ENCODE peak calls at places on chromosomes 13 and 19, in eight cellular contexts. One of them, this sample, is unnamed.

GRCh38 chr19:32129141-32129540 is 216.3 kb upstream of the ZNF507 start:
- DNase-seq in cardiac fibroblast: no peak
- DNase-seq in cardiac muscle cell: no peak
- DNase-seq in heart left ventricle: no peak
- DNase-seq in GM13976: no peak
- DNase-seq in omental fat pad: no peak
- DNase-seq in progenitor cell of endocrine pancreas: no peak
- DNase-seq in PC-3: no peak
- DNase-seq in this sample: no peak

GRCh38 chr19:359653-359925 is 15.0 kb upstream of the MIER2 start:
- DNase-seq in cardiac muscle cell: no peak
- DNase-seq in progenitor cell of endocrine pancreas: no peak
- DNase-seq in PC-3: no peak
- DNase-seq in cardiac fibroblast: no peak
- DNase-seq in GM13976: no peak
- DNase-seq in heart left ventricle: peak
- DNase-seq in omental fat pad: no peak
- DNase-seq in this sample: no peak

GRCh38 chr13:84980571-84980970 is 818.6 kb downstream of the SLITRK6 start:
- DNase-seq in omental fat pad: no peak
- DNase-seq in cardiac fibroblast: no peak
- DNase-seq in GM13976: no peak
- DNase-seq in cardiac muscle cell: no peak
- DNase-seq in PC-3: no peak
- DNase-seq in heart left ventricle: no peak
- DNase-seq in progenitor cell of endocrine pancreas: no peak
- DNase-seq in this sample: no peak

GRCh38 chr13:45133396-45134118 is 13.2 kb downstream of the GTF2F2 start:
- DNase-seq in progenitor cell of endocrine pancreas: no peak
- DNase-seq in cardiac muscle cell: peak
- DNase-seq in omental fat pad: no peak
- DNase-seq in PC-3: no peak
- DNase-seq in GM13976: no peak
- DNase-seq in cardiac fibroblast: no peak
- DNase-seq in heart left ventricle: no peak
- DNase-seq in this sample: no peak

GRCh38 chr13:98890920-98891319 is 86.9 kb downstream of the DOCK9 start:
- DNase-seq in progenitor cell of endocrine pancreas: no peak
- DNase-seq in cardiac muscle cell: no peak
- DNase-seq in GM13976: no peak
- DNase-seq in omental fat pad: no peak
- DNase-seq in heart left ventricle: no peak
- DNase-seq in PC-3: no peak
- DNase-seq in cardiac fibroblast: no peak
- DNase-seq in this sample: no peak

GRCh38 chr19:56105090-56105701 is 15.9 kb downstream of the ZNF787 start:
- DNase-seq in GM13976: peak
- DNase-seq in cardiac fibroblast: peak
- DNase-seq in progenitor cell of endocrine pancreas: peak
- DNase-seq in omental fat pad: peak
- DNase-seq in cardiac muscle cell: peak
- DNase-seq in heart left ventricle: no peak
- DNase-seq in PC-3: peak
- DNase-seq in this sample: no peak

GRCh38 chr19:29714953-29715694 is at the start of gene C19orf12:
- DNase-seq in omental fat pad: no peak
- DNase-seq in heart left ventricle: peak
- DNase-seq in cardiac muscle cell: peak
- DNase-seq in cardiac fibroblast: peak
- DNase-seq in progenitor cell of endocrine pancreas: peak
- DNase-seq in PC-3: peak
- DNase-seq in GM13976: peak
- DNase-seq in this sample: peak

GRCh38 chr19:13938361-13939027 is at the start of gene PODNL1:
- DNase-seq in cardiac fibroblast: peak
- DNase-seq in omental fat pad: no peak
- DNase-seq in progenitor cell of endocrine pancreas: no peak
- DNase-seq in PC-3: no peak
- DNase-seq in cardiac muscle cell: peak
- DNase-seq in GM13976: no peak
- DNase-seq in heart left ventricle: no peak
- DNase-seq in this sample: no peak

GRCh38 chr19:18298601-18299000 is 17.2 kb upstream of the JUND start:
- DNase-seq in PC-3: no peak
- DNase-seq in GM13976: no peak
- DNase-seq in heart left ventricle: no peak
- DNase-seq in cardiac fibroblast: no peak
- DNase-seq in omental fat pad: no peak
- DNase-seq in cardiac muscle cell: no peak
- DNase-seq in progenitor cell of endocrine pancreas: no peak
- DNase-seq in this sample: no peak

GRCh38 chr13:101231751-101232428 is 184.4 kb downstream of the NALCN start:
- DNase-seq in GM13976: no peak
- DNase-seq in cardiac muscle cell: no peak
- DNase-seq in progenitor cell of endocrine pancreas: no peak
- DNase-seq in omental fat pad: no peak
- DNase-seq in cardiac fibroblast: peak
- DNase-seq in PC-3: no peak
- DNase-seq in heart left ventricle: no peak
- DNase-seq in this sample: no peak

GRCh38 chr13:30234763-30235162 is 72.6 kb downstream of the KATNAL1 start:
- DNase-seq in cardiac fibroblast: peak
- DNase-seq in GM13976: no peak
- DNase-seq in cardiac muscle cell: peak
- DNase-seq in progenitor cell of endocrine pancreas: no peak
- DNase-seq in omental fat pad: no peak
- DNase-seq in PC-3: no peak
- DNase-seq in heart left ventricle: no peak
- DNase-seq in this sample: no peak

GRCh38 chr13:20566917-20567755 is at the start of gene IFT88:
- DNase-seq in GM13976: peak
- DNase-seq in heart left ventricle: peak
- DNase-seq in PC-3: peak
- DNase-seq in cardiac muscle cell: peak
- DNase-seq in omental fat pad: peak
- DNase-seq in progenitor cell of endocrine pancreas: peak
- DNase-seq in cardiac fibroblast: peak
- DNase-seq in this sample: peak

GRCh38 chr13:51148223-51148951 is 37.3 kb upstream of the C13orf42 start:
- DNase-seq in GM13976: no peak
- DNase-seq in cardiac fibroblast: no peak
- DNase-seq in progenitor cell of endocrine pancreas: no peak
- DNase-seq in omental fat pad: no peak
- DNase-seq in PC-3: no peak
- DNase-seq in heart left ventricle: no peak
- DNase-seq in cardiac muscle cell: peak
- DNase-seq in this sample: no peak

GRCh38 chr19:1073063-1073955 is 6.3 kb downstream of the ARHGAP45 start:
- DNase-seq in GM13976: no peak
- DNase-seq in progenitor cell of endocrine pancreas: no peak
- DNase-seq in cardiac muscle cell: no peak
- DNase-seq in cardiac fibroblast: no peak
- DNase-seq in omental fat pad: no peak
- DNase-seq in PC-3: no peak
- DNase-seq in heart left ventricle: peak
- DNase-seq in this sample: no peak

GRCh38 chr19:45468159-45468651 is 409 bp downstream of the FOSB start:
- DNase-seq in cardiac muscle cell: peak
- DNase-seq in heart left ventricle: no peak
- DNase-seq in omental fat pad: no peak
- DNase-seq in PC-3: no peak
- DNase-seq in GM13976: no peak
- DNase-seq in progenitor cell of endocrine pancreas: no peak
- DNase-seq in cardiac fibroblast: peak
- DNase-seq in this sample: no peak

GRCh38 chr13:95957331-95957730 is 95.9 kb downstream of the UGGT2 start:
- DNase-seq in PC-3: no peak
- DNase-seq in cardiac muscle cell: no peak
- DNase-seq in cardiac fibroblast: no peak
- DNase-seq in GM13976: no peak
- DNase-seq in omental fat pad: no peak
- DNase-seq in heart left ventricle: no peak
- DNase-seq in progenitor cell of endocrine pancreas: no peak
- DNase-seq in this sample: no peak

GRCh38 chr19:35931874-35932202 is 4.3 kb upstream of the LRFN3 start:
- DNase-seq in progenitor cell of endocrine pancreas: no peak
- DNase-seq in cardiac muscle cell: no peak
- DNase-seq in cardiac fibroblast: no peak
- DNase-seq in GM13976: no peak
- DNase-seq in heart left ventricle: no peak
- DNase-seq in omental fat pad: no peak
- DNase-seq in PC-3: no peak
- DNase-seq in this sample: no peak
- TF ChIP-seq CTCF in progenitor cell of endocrine pancreas: no peak
- TF ChIP-seq CTCF in cardiac muscle cell: no peak
- TF ChIP-seq CTCF in cardiac fibroblast: no peak
- TF ChIP-seq CTCF in GM13976: no peak
- TF ChIP-seq CTCF in heart left ventricle: no peak
- TF ChIP-seq CTCF in omental fat pad: no peak
- TF ChIP-seq CTCF in PC-3: no peak
- TF ChIP-seq CTCF in this sample: peak

GRCh38 chr19:7139095-7139494 is 69.6 kb downstream of the ZNF557 start:
- DNase-seq in GM13976: no peak
- DNase-seq in progenitor cell of endocrine pancreas: no peak
- DNase-seq in cardiac muscle cell: no peak
- DNase-seq in omental fat pad: no peak
- DNase-seq in cardiac fibroblast: no peak
- DNase-seq in PC-3: no peak
- DNase-seq in heart left ventricle: no peak
- DNase-seq in this sample: no peak
- TF ChIP-seq CTCF in GM13976: no peak
- TF ChIP-seq CTCF in progenitor cell of endocrine pancreas: no peak
- TF ChIP-seq CTCF in cardiac muscle cell: no peak
- TF ChIP-seq CTCF in omental fat pad: no peak
- TF ChIP-seq CTCF in cardiac fibroblast: no peak
- TF ChIP-seq CTCF in PC-3: no peak
- TF ChIP-seq CTCF in heart left ventricle: no peak
- TF ChIP-seq CTCF in this sample: no peak

GRCh38 chr13:93341517-93341916 is 114.9 kb downstream of the GPC6 start:
- DNase-seq in PC-3: no peak
- DNase-seq in cardiac muscle cell: no peak
- DNase-seq in heart left ventricle: no peak
- DNase-seq in cardiac fibroblast: no peak
- DNase-seq in progenitor cell of endocrine pancreas: no peak
- DNase-seq in omental fat pad: no peak
- DNase-seq in GM13976: no peak
- DNase-seq in this sample: no peak
- TF ChIP-seq CTCF in PC-3: no peak
- TF ChIP-seq CTCF in cardiac muscle cell: no peak
- TF ChIP-seq CTCF in heart left ventricle: no peak
- TF ChIP-seq CTCF in cardiac fibroblast: no peak
- TF ChIP-seq CTCF in progenitor cell of endocrine pancreas: no peak
- TF ChIP-seq CTCF in omental fat pad: no peak
- TF ChIP-seq CTCF in GM13976: no peak
- TF ChIP-seq CTCF in this sample: no peak

DNA sequence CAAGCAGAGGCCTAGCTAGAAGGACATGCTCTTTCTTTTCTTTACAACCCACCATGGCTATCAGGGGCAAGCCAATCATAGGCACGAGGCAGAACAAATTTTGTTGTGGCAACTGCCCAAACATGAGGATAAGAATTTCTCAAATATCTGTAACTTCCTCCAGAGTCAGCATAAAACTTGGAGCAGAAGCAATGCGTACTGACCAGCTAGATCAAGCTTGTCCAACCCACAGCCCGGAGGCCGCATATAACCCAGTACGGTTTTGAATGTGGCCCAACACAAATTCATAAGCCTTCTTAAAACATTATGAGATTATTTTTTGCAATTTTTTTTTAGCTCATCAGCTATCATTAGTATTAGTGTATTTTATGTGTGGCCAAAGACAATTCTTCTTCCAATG is 87.0 kb upstream of the SOX21 start:
- DNase-seq in PC-3: no peak
- DNase-seq in heart left ventricle: no peak
- DNase-seq in GM13976: no peak
- DNase-seq in cardiac muscle cell: peak
- DNase-seq in omental fat pad: no peak
- DNase-seq in cardiac fibroblast: no peak
- DNase-seq in progenitor cell of endocrine pancreas: no peak
- DNase-seq in this sample: no peak
- TF ChIP-seq CTCF in PC-3: no peak
- TF ChIP-seq CTCF in heart left ventricle: no peak
- TF ChIP-seq CTCF in GM13976: no peak
- TF ChIP-seq CTCF in cardiac muscle cell: no peak
- TF ChIP-seq CTCF in omental fat pad: no peak
- TF ChIP-seq CTCF in cardiac fibroblast: no peak
- TF ChIP-seq CTCF in progenitor cell of endocrine pancreas: no peak
- TF ChIP-seq CTCF in this sample: no peak

GRCh38 chr19:41545547-41545946 is 30.4 kb upstream of the CEACAM21 start:
- DNase-seq in cardiac muscle cell: no peak
- DNase-seq in omental fat pad: no peak
- DNase-seq in GM13976: no peak
- DNase-seq in cardiac fibroblast: no peak
- DNase-seq in heart left ventricle: no peak
- DNase-seq in progenitor cell of endocrine pancreas: no peak
- DNase-seq in PC-3: no peak
- DNase-seq in this sample: no peak

GRCh38 chr19:41540041-41540695 is 35.8 kb upstream of the CEACAM21 start:
- DNase-seq in PC-3: no peak
- DNase-seq in omental fat pad: no peak
- DNase-seq in cardiac muscle cell: peak
- DNase-seq in cardiac fibroblast: no peak
- DNase-seq in progenitor cell of endocrine pancreas: no peak
- DNase-seq in heart left ventricle: no peak
- DNase-seq in GM13976: no peak
- DNase-seq in this sample: no peak

GRCh38 chr19:41543582-41543981 is 32.4 kb upstream of the CEACAM21 start:
- DNase-seq in PC-3: no peak
- DNase-seq in progenitor cell of endocrine pancreas: no peak
- DNase-seq in GM13976: no peak
- DNase-seq in heart left ventricle: no peak
- DNase-seq in omental fat pad: no peak
- DNase-seq in cardiac fibroblast: no peak
- DNase-seq in cardiac muscle cell: no peak
- DNase-seq in this sample: no peak

GRCh38 chr19:41542622-41543021 is 33.3 kb upstream of the CEACAM21 start:
- DNase-seq in cardiac muscle cell: no peak
- DNase-seq in omental fat pad: no peak
- DNase-seq in PC-3: no peak
- DNase-seq in GM13976: no peak
- DNase-seq in progenitor cell of endocrine pancreas: no peak
- DNase-seq in heart left ventricle: no peak
- DNase-seq in cardiac fibroblast: no peak
- DNase-seq in this sample: no peak

DNA sequence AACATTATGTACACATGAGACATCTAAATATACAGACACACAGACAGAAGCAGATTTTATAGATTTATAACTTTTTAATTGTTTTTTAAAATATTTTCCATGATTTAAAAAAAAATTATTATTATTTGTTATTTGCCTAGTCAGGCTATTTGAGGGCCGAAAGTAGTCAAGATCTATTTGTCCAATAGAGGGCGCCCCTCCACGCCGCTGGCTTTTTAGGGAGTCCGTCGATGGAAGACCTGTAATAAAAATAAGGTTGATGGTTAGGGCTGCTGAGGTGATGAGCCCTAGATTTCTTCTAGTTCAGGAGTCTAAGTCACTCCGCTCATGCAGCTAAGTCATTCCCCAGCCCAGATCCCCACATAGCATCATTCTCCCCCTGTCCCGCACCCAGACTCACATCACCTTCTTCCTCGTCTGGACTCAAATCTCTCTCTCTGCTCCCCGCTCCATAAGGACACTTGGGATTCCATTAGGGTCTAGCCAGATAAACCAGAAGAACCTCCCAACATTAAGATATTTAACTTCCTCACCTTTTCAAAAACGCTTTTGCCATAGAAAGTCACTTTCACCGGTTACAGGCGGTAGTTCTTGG is 33.9 kb upstream of the CEACAM21 start:
- DNase-seq in progenitor cell of endocrine pancreas: no peak
- DNase-seq in PC-3: peak
- DNase-seq in GM13976: no peak
- DNase-seq in cardiac fibroblast: peak
- DNase-seq in omental fat pad: peak
- DNase-seq in cardiac muscle cell: peak
- DNase-seq in heart left ventricle: peak
- DNase-seq in this sample: no peak
- TF ChIP-seq CTCF in progenitor cell of endocrine pancreas: peak
- TF ChIP-seq CTCF in PC-3: peak
- TF ChIP-seq CTCF in GM13976: peak
- TF ChIP-seq CTCF in cardiac fibroblast: peak
- TF ChIP-seq CTCF in omental fat pad: no peak
- TF ChIP-seq CTCF in cardiac muscle cell: peak
- TF ChIP-seq CTCF in heart left ventricle: peak
- TF ChIP-seq CTCF in this sample: peak